ENCODE peak calls at places on chromosome 17, in six cellular contexts. One of them, this sample, is unnamed.

GRCh38 chr17:77724876-77725615 is 233.5 kb upstream of the TNRC6C start:
- DNase-seq in BJ: no peak
- DNase-seq in heart left ventricle: no peak
- DNase-seq in GM06990: peak; percentile 19
- DNase-seq in breast epithelium: peak; percentile 34
- DNase-seq in tibial artery: no peak
- DNase-seq in this sample: no peak

GRCh38 chr17:11551442-11551841 is 46.8 kb upstream of the DNAH9 start:
- DNase-seq in BJ: no peak
- DNase-seq in heart left ventricle: no peak
- DNase-seq in breast epithelium: peak; percentile 43
- DNase-seq in tibial artery: no peak
- DNase-seq in GM06990: no peak
- DNase-seq in this sample: no peak

GRCh38 chr17:1188812-1189211 is 9.0 kb upstream of the ABR start:
- DNase-seq in tibial artery: peak; percentile 99
- DNase-seq in breast epithelium: peak; percentile 93
- DNase-seq in BJ: no peak
- DNase-seq in GM06990: no peak
- DNase-seq in heart left ventricle: peak; percentile 90
- DNase-seq in this sample: peak; percentile 85

GRCh38 chr17:44223574-44224046 is 4.1 kb upstream of the UBTF start:
- DNase-seq in heart left ventricle: no peak
- DNase-seq in GM06990: no peak
- DNase-seq in BJ: no peak
- DNase-seq in tibial artery: no peak
- DNase-seq in breast epithelium: no peak
- DNase-seq in this sample: no peak

GRCh38 chr17:76888661-76889060 is 20.5 kb downstream of the MGAT5B start:
- DNase-seq in BJ: no peak
- DNase-seq in breast epithelium: no peak
- DNase-seq in heart left ventricle: no peak
- DNase-seq in tibial artery: no peak
- DNase-seq in GM06990: no peak
- DNase-seq in this sample: no peak

GRCh38 chr17:14201595-14201994 is 35.1 kb downstream of the CDRT15 start:
- DNase-seq in heart left ventricle: no peak
- DNase-seq in breast epithelium: no peak
- DNase-seq in BJ: no peak
- DNase-seq in tibial artery: no peak
- DNase-seq in GM06990: no peak
- DNase-seq in this sample: no peak

GRCh38 chr17:41009936-41010335 is 1.0 kb upstream of the KRTAP3-1 start:
- DNase-seq in tibial artery: no peak
- DNase-seq in heart left ventricle: no peak
- DNase-seq in BJ: no peak
- DNase-seq in GM06990: no peak
- DNase-seq in breast epithelium: no peak
- DNase-seq in this sample: no peak

GRCh38 chr17:57914274-57915147 is 40.7 kb downstream of the CUEDC1 start:
- DNase-seq in heart left ventricle: no peak
- DNase-seq in tibial artery: no peak
- DNase-seq in breast epithelium: no peak
- DNase-seq in GM06990: no peak
- DNase-seq in BJ: no peak
- DNase-seq in this sample: no peak

GRCh38 chr17:76189247-76189646 is 48.2 kb upstream of the FOXJ1 start:
- DNase-seq in BJ: no peak
- DNase-seq in breast epithelium: no peak
- DNase-seq in GM06990: no peak
- DNase-seq in tibial artery: no peak
- DNase-seq in heart left ventricle: no peak
- DNase-seq in this sample: no peak

GRCh38 chr17:17118399-17118798 is 76.1 kb downstream of the MPRIP start:
- DNase-seq in tibial artery: no peak
- DNase-seq in breast epithelium: no peak
- DNase-seq in heart left ventricle: no peak
- DNase-seq in GM06990: no peak
- DNase-seq in BJ: no peak
- DNase-seq in this sample: no peak

GRCh38 chr17:66114609-66115008 is 77.3 kb downstream of the CEP112 start:
- DNase-seq in GM06990: no peak
- DNase-seq in BJ: no peak
- DNase-seq in heart left ventricle: no peak
- DNase-seq in tibial artery: no peak
- DNase-seq in breast epithelium: no peak
- DNase-seq in this sample: no peak

GRCh38 chr17:45146616-45147101 is 1.6 kb upstream of the HEXIM1 start:
- DNase-seq in breast epithelium: peak; percentile 84
- DNase-seq in GM06990: no peak
- DNase-seq in BJ: peak; percentile 82
- DNase-seq in tibial artery: no peak
- DNase-seq in heart left ventricle: no peak
- DNase-seq in this sample: peak; percentile 57

GRCh38 chr17:57634713-57635465 is 110.2 kb downstream of the CCDC182 start:
- DNase-seq in GM06990: no peak
- DNase-seq in heart left ventricle: no peak
- DNase-seq in BJ: no peak
- DNase-seq in breast epithelium: no peak
- DNase-seq in tibial artery: peak; percentile 31
- DNase-seq in this sample: no peak

GRCh38 chr17:51434434-51435170 is 174.3 kb downstream of the UTP18 start:
- DNase-seq in heart left ventricle: no peak
- DNase-seq in tibial artery: no peak
- DNase-seq in GM06990: no peak
- DNase-seq in breast epithelium: no peak
- DNase-seq in BJ: no peak
- DNase-seq in this sample: no peak

GRCh38 chr17:19002805-19003542 is 1.6 kb downstream of the FAM83G start:
- DNase-seq in heart left ventricle: no peak
- DNase-seq in BJ: no peak
- DNase-seq in breast epithelium: no peak
- DNase-seq in tibial artery: no peak
- DNase-seq in GM06990: no peak
- DNase-seq in this sample: no peak

GRCh38 chr17:67200727-67201301 is 44.2 kb downstream of the HELZ start:
- DNase-seq in GM06990: peak; percentile 6
- DNase-seq in breast epithelium: no peak
- DNase-seq in heart left ventricle: no peak
- DNase-seq in BJ: no peak
- DNase-seq in tibial artery: no peak
- DNase-seq in this sample: no peak

GRCh38 chr17:42484304-42484703 is 25.6 kb downstream of the ATP6V0A1 start:
- DNase-seq in breast epithelium: peak; percentile 52
- DNase-seq in GM06990: peak; percentile 54
- DNase-seq in tibial artery: no peak
- DNase-seq in BJ: no peak
- DNase-seq in heart left ventricle: no peak
- DNase-seq in this sample: no peak

GRCh38 chr17:2412561-2413021 is 11.7 kb upstream of the MNT start:
- DNase-seq in GM06990: no peak
- DNase-seq in BJ: no peak
- DNase-seq in tibial artery: peak; percentile 89
- DNase-seq in heart left ventricle: no peak
- DNase-seq in breast epithelium: no peak
- DNase-seq in this sample: no peak

GRCh38 chr17:63519972-63520882 is 2.9 kb upstream of the KCNH6 start:
- DNase-seq in BJ: no peak
- DNase-seq in tibial artery: no peak
- DNase-seq in heart left ventricle: no peak
- DNase-seq in breast epithelium: no peak
- DNase-seq in GM06990: no peak
- DNase-seq in this sample: no peak

GRCh38 chr17:31522284-31522931 is 130.9 kb downstream of the RAB11FIP4 start:
- DNase-seq in tibial artery: no peak
- DNase-seq in BJ: no peak
- DNase-seq in breast epithelium: no peak
- DNase-seq in heart left ventricle: no peak
- DNase-seq in GM06990: no peak
- DNase-seq in this sample: no peak

GRCh38 chr17:59853168-59853918 is 39.4 kb downstream of the TUBD1 start:
- DNase-seq in BJ: no peak
- DNase-seq in heart left ventricle: no peak
- DNase-seq in GM06990: no peak
- DNase-seq in breast epithelium: no peak
- DNase-seq in tibial artery: peak; percentile 46
- DNase-seq in this sample: peak; percentile 34

GRCh38 chr17:81332949-81333570 is 38.0 kb upstream of the SLC38A10 start:
- DNase-seq in heart left ventricle: no peak
- DNase-seq in BJ: no peak
- DNase-seq in tibial artery: no peak
- DNase-seq in breast epithelium: no peak
- DNase-seq in GM06990: no peak
- DNase-seq in this sample: no peak

GRCh38 chr17:5032865-5033264 is 2.4 kb downstream of the SLC52A1 start:
- DNase-seq in breast epithelium: no peak
- DNase-seq in BJ: no peak
- DNase-seq in heart left ventricle: no peak
- DNase-seq in GM06990: no peak
- DNase-seq in tibial artery: no peak
- DNase-seq in this sample: no peak

GRCh38 chr17:15456486-15456885 is 10.9 kb downstream of the CDRT4 start:
- DNase-seq in breast epithelium: no peak
- DNase-seq in GM06990: no peak
- DNase-seq in BJ: no peak
- DNase-seq in heart left ventricle: peak; percentile 57
- DNase-seq in tibial artery: peak; percentile 83
- DNase-seq in this sample: no peak

GRCh38 chr17:35166526-35166925 is 18.9 kb downstream of the UNC45B start:
- DNase-seq in tibial artery: no peak
- DNase-seq in heart left ventricle: no peak
- DNase-seq in BJ: no peak
- DNase-seq in breast epithelium: no peak
- DNase-seq in GM06990: no peak
- DNase-seq in this sample: no peak

GRCh38 chr17:35163886-35164285 is 16.3 kb downstream of the UNC45B start:
- DNase-seq in BJ: no peak
- DNase-seq in breast epithelium: no peak
- DNase-seq in heart left ventricle: no peak
- DNase-seq in tibial artery: peak; percentile 15
- DNase-seq in GM06990: no peak
- DNase-seq in this sample: no peak

GRCh38 chr17:35167046-35167445 is 19.4 kb downstream of the UNC45B start:
- DNase-seq in heart left ventricle: no peak
- DNase-seq in GM06990: no peak
- DNase-seq in breast epithelium: no peak
- DNase-seq in BJ: no peak
- DNase-seq in tibial artery: no peak
- DNase-seq in this sample: no peak

GRCh38 chr17:35162755-35163154 is 15.1 kb downstream of the UNC45B start:
- DNase-seq in tibial artery: no peak
- DNase-seq in GM06990: no peak
- DNase-seq in breast epithelium: no peak
- DNase-seq in heart left ventricle: no peak
- DNase-seq in BJ: no peak
- DNase-seq in this sample: no peak

DNA sequence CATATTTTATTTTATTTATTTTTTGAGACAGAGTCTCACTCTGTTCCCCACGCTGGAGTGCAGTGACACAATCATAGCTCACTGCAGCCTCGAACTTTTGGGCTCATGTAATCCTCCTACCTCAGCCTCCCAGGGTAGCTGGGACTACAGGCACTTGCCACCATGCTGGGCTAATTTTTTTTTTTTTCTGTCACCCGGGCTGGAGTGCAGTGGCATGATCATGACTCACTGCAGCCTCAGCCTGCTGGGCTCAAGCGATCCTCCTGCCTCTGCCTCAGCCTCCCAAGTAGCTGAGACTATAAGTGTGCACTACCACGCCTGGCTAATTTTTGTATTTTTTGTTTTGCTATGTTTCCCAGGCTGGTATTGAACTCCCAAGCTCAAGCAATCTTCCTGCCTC is 17.1 kb downstream of the UNC45B start:
- DNase-seq in tibial artery: no peak
- DNase-seq in heart left ventricle: no peak
- DNase-seq in GM06990: no peak
- DNase-seq in BJ: no peak
- DNase-seq in breast epithelium: no peak
- DNase-seq in this sample: no peak
- H3K36me3 ChIP-seq in tibial artery: no peaks in the 10 kb centered on the region
- H3K36me3 ChIP-seq in heart left ventricle: peaks cover 61% of the 10 kb centered on the region
- H3K36me3 ChIP-seq in GM06990: no peaks in the 10 kb centered on the region
- H3K36me3 ChIP-seq in BJ: no peaks in the 10 kb centered on the region
- H3K36me3 ChIP-seq in breast epithelium: no peaks in the 10 kb centered on the region
- H3K36me3 ChIP-seq in this sample: no peaks in the 10 kb centered on the region

GRCh38 chr17:8150194-8151119 is 1.7 kb downstream of the PER1 start:
- DNase-seq in breast epithelium: no peak
- DNase-seq in tibial artery: peak; percentile 75
- DNase-seq in BJ: no peak
- DNase-seq in heart left ventricle: peak; percentile 48
- DNase-seq in GM06990: no peak
- DNase-seq in this sample: no peak

GRCh38 chr17:8152112-8152775 is at the start of gene PER1:
- DNase-seq in tibial artery: peak; percentile 99
- DNase-seq in heart left ventricle: peak; percentile 99
- DNase-seq in GM06990: peak; percentile 91
- DNase-seq in BJ: peak; percentile 53
- DNase-seq in breast epithelium: peak; percentile 97
- DNase-seq in this sample: peak; percentile 98

GRCh38 chr17:8149419-8150193 is 2.6 kb downstream of the PER1 start:
- DNase-seq in tibial artery: no peak
- DNase-seq in BJ: no peak
- DNase-seq in heart left ventricle: no peak
- DNase-seq in GM06990: no peak
- DNase-seq in breast epithelium: no peak
- DNase-seq in this sample: no peak

GRCh38 chr17:8151641-8152111 is 528 bp downstream of the PER1 start:
- DNase-seq in breast epithelium: peak; percentile 88
- DNase-seq in heart left ventricle: peak; percentile 97
- DNase-seq in GM06990: peak; percentile 49
- DNase-seq in tibial artery: peak; percentile 96
- DNase-seq in BJ: no peak
- DNase-seq in this sample: peak; percentile 89

GRCh38 chr17:8151120-8151640 is 1.0 kb downstream of the PER1 start:
- DNase-seq in tibial artery: peak; percentile 97
- DNase-seq in BJ: no peak
- DNase-seq in GM06990: peak; percentile 92
- DNase-seq in heart left ventricle: peak; percentile 94
- DNase-seq in breast epithelium: peak; percentile 81
- DNase-seq in this sample: peak; percentile 88
- H3K36me3 ChIP-seq in tibial artery: peaks cover 65% of the 10 kb centered on the region
- H3K36me3 ChIP-seq in BJ: peaks cover 33% of the 10 kb centered on the region
- H3K36me3 ChIP-seq in GM06990: peaks cover 30% of the 10 kb centered on the region
- H3K36me3 ChIP-seq in heart left ventricle: peaks cover 47% of the 10 kb centered on the region
- H3K36me3 ChIP-seq in breast epithelium: peaks cover 30% of the 10 kb centered on the region
- H3K36me3 ChIP-seq in this sample: peaks cover 28% of the 10 kb centered on the region

DNA sequence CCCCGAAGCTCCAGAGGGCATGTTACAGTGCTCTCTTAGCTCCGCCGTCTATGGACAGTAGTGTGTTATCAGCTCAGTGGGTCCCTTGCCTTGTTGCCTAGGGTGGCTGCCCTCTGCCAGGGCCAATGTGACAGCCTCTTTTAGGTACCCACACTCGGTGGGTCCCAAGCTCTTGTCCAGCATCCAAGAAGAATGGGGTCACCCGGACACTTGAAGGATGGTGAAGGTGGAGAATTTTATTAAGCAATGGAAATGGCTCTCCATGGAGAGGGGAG is 57.0 kb downstream of the RNF213 start:
- DNase-seq in heart left ventricle: no peak
- DNase-seq in BJ: no peak
- DNase-seq in breast epithelium: no peak
- DNase-seq in GM06990: no peak
- DNase-seq in tibial artery: no peak
- DNase-seq in this sample: no peak
- H3K36me3 ChIP-seq in heart left ventricle: peaks cover 72% of the 10 kb centered on the region
- H3K36me3 ChIP-seq in BJ: peaks cover 40% of the 10 kb centered on the region
- H3K36me3 ChIP-seq in breast epithelium: peaks cover 4% of the 10 kb centered on the region
- H3K36me3 ChIP-seq in GM06990: peaks cover 31% of the 10 kb centered on the region
- H3K36me3 ChIP-seq in tibial artery: peaks cover 78% of the 10 kb centered on the region
- H3K36me3 ChIP-seq in this sample: peaks cover 22% of the 10 kb centered on the region

GRCh38 chr17:28906276-28907051 is 3.6 kb upstream of the DHRS13 start:
- DNase-seq in heart left ventricle: no peak
- DNase-seq in breast epithelium: no peak
- DNase-seq in BJ: no peak
- DNase-seq in GM06990: no peak
- DNase-seq in tibial artery: no peak
- DNase-seq in this sample: no peak
- H3K36me3 ChIP-seq in heart left ventricle: peaks cover 65% of the 10 kb centered on the region
- H3K36me3 ChIP-seq in breast epithelium: peaks cover 5% of the 10 kb centered on the region
- H3K36me3 ChIP-seq in BJ: peaks cover 21% of the 10 kb centered on the region
- H3K36me3 ChIP-seq in GM06990: peaks cover 32% of the 10 kb centered on the region
- H3K36me3 ChIP-seq in tibial artery: peaks cover 62% of the 10 kb centered on the region
- H3K36me3 ChIP-seq in this sample: peaks cover 40% of the 10 kb centered on the region